ENCODE peak calls at places on chromosomes 3 and 15, in five cellular contexts. T is omental fat pad, Y is PC-3, P is Right ventricle myocardium superior, W is psoas muscle. J is an unnamed sample.

GRCh38 chr15:99385865-99386264 is 134.6 kb downstream of the LRRC28 start:
- DNase-seq in T (no peak), Y (peak; percentile 11), P (peak; percentile 85), W (peak; percentile 58), J (no peak)

GRCh38 chr15:85422607-85423006 is 42.2 kb downstream of the AKAP13 start:
- DNase-seq in T (no peak), Y (no peak), P (no peak), W (no peak), J (no peak)

GRCh38 chr3:17412950-17413530 is 329.4 kb downstream of the TBC1D5 start:
- DNase-seq in T (no peak), Y (peak; percentile 82), P (no peak), W (no peak), J (no peak)

GRCh38 chr3:36890261-36890660 is 54.6 kb downstream of the TRANK1 start:
- DNase-seq in T (no peak), Y (no peak), P (no peak), W (no peak), J (no peak)

GRCh38 chr3:47394140-47394855 is 13.5 kb downstream of the PTPN23 start:
- DNase-seq in T (no peak), Y (peak; percentile 66), P (no peak), W (no peak), J (no peak)

GRCh38 chr3:8970971-8971589 is 7.8 kb upstream of the RAD18 start:
- DNase-seq in T (peak; percentile 51), Y (peak; percentile 86), P (no peak), W (no peak), J (peak; percentile 63)

GRCh38 chr15:65209701-65210643 is 1.3 kb downstream of the CILP start:
- DNase-seq in T (no peak), Y (no peak), P (peak; percentile 50), W (peak; percentile 28), J (no peak)

GRCh38 chr15:82663186-82663600 is 16.0 kb upstream of the CPEB1 start:
- DNase-seq in T (no peak), Y (peak; percentile 48), P (peak; percentile 55), W (peak; percentile 29), J (peak; percentile 27)

J was measured in T follicular helper cell.